ENCODE peak calls at places on chromosomes 6 and 20, in four cellular contexts. One of them, this sample, is unnamed.

GRCh38 chr6:13415276-13415675 is 72.1 kb downstream of the GFOD1 start:
- DNase-seq in T follicular helper cell: no peak
- DNase-seq in foreskin fibroblast: no peak
- DNase-seq in T-helper 2 cell: no peak
- DNase-seq in this sample: no peak

GRCh38 chr6:72824833-72825232 is 203.0 kb downstream of the KCNQ5 start:
- DNase-seq in foreskin fibroblast: peak; percentile 15
- DNase-seq in T-helper 2 cell: no peak
- DNase-seq in T follicular helper cell: no peak
- DNase-seq in this sample: no peak

GRCh38 chr6:26309731-26310142 is 55.3 kb upstream of the BTN3A2 start:
- DNase-seq in T-helper 2 cell: no peak
- DNase-seq in T follicular helper cell: no peak
- DNase-seq in foreskin fibroblast: peak; percentile 92
- DNase-seq in this sample: no peak

GRCh38 chr20:45911486-45912343 is at the start of gene PLTP:
- DNase-seq in T follicular helper cell: no peak
- DNase-seq in T-helper 2 cell: no peak
- DNase-seq in foreskin fibroblast: peak; percentile 75
- DNase-seq in this sample: no peak

GRCh38 chr6:129583864-129584263 is 126.1 kb downstream of the ARHGAP18 start:
- DNase-seq in T-helper 2 cell: no peak
- DNase-seq in T follicular helper cell: no peak
- DNase-seq in foreskin fibroblast: no peak
- DNase-seq in this sample: no peak

GRCh38 chr6:159833997-159834601 is 34.0 kb downstream of the PNLDC1 start:
- DNase-seq in foreskin fibroblast: no peak
- DNase-seq in T-helper 2 cell: no peak
- DNase-seq in T follicular helper cell: no peak
- DNase-seq in this sample: no peak

GRCh38 chr6:5529733-5530132 is 268.4 kb downstream of the FARS2 start:
- DNase-seq in T-helper 2 cell: no peak
- DNase-seq in T follicular helper cell: no peak
- DNase-seq in foreskin fibroblast: peak; percentile 45
- DNase-seq in this sample: no peak

GRCh38 chr6:53986721-53987526 is 124.3 kb upstream of the MLIP start:
- DNase-seq in foreskin fibroblast: peak; percentile 69
- DNase-seq in T follicular helper cell: no peak
- DNase-seq in T-helper 2 cell: no peak
- DNase-seq in this sample: no peak

GRCh38 chr6:21871831-21872230 is 278.3 kb downstream of the SOX4 start:
- DNase-seq in foreskin fibroblast: no peak
- DNase-seq in T-helper 2 cell: no peak
- DNase-seq in T follicular helper cell: no peak
- DNase-seq in this sample: no peak

GRCh38 chr20:21539512-21539911 is 25.6 kb upstream of the NKX2-2 start:
- DNase-seq in foreskin fibroblast: no peak
- DNase-seq in T follicular helper cell: no peak
- DNase-seq in T-helper 2 cell: no peak
- DNase-seq in this sample: no peak

GRCh38 chr20:49712918-49713778 is 530 bp downstream of the B4GALT5 start:
- DNase-seq in T-helper 2 cell: peak; percentile 12
- DNase-seq in T follicular helper cell: peak; percentile 2
- DNase-seq in foreskin fibroblast: peak; percentile 46
- DNase-seq in this sample: peak; percentile 2

GRCh38 chr6:145531032-145531431 is 204.3 kb downstream of the EPM2A start:
- DNase-seq in T follicular helper cell: no peak
- DNase-seq in T-helper 2 cell: no peak
- DNase-seq in foreskin fibroblast: no peak
- DNase-seq in this sample: no peak

GRCh38 chr20:63782051-63782471 is 42.5 kb downstream of the SLC2A4RG start:
- DNase-seq in foreskin fibroblast: no peak
- DNase-seq in T-helper 2 cell: peak; percentile 32
- DNase-seq in T follicular helper cell: peak; percentile 26
- DNase-seq in this sample: no peak

GRCh38 chr6:153140299-153140698 is 9.2 kb upstream of the RGS17 start:
- DNase-seq in T-helper 2 cell: no peak
- DNase-seq in T follicular helper cell: no peak
- DNase-seq in foreskin fibroblast: no peak
- DNase-seq in this sample: no peak

GRCh38 chr6:3750324-3751018 is 1.0 kb downstream of the PXDC1 start:
- DNase-seq in T-helper 2 cell: no peak
- DNase-seq in T follicular helper cell: no peak
- DNase-seq in foreskin fibroblast: peak; percentile 93
- DNase-seq in this sample: no peak

GRCh38 chr6:126625019-126625418 is 285.1 kb downstream of the CENPW start:
- DNase-seq in T-helper 2 cell: no peak
- DNase-seq in T follicular helper cell: no peak
- DNase-seq in foreskin fibroblast: peak; percentile 62
- DNase-seq in this sample: no peak

GRCh38 chr20:59634435-59635005 is 30.2 kb downstream of the PHACTR3 start:
- DNase-seq in foreskin fibroblast: no peak
- DNase-seq in T follicular helper cell: no peak
- DNase-seq in T-helper 2 cell: no peak
- DNase-seq in this sample: no peak

GRCh38 chr20:24693466-24694156 is 224.2 kb downstream of the SYNDIG1 start:
- DNase-seq in foreskin fibroblast: no peak
- DNase-seq in T-helper 2 cell: no peak
- DNase-seq in T follicular helper cell: no peak
- DNase-seq in this sample: no peak

GRCh38 chr6:44659676-44660170 is 272.2 kb downstream of the CDC5L start:
- DNase-seq in T follicular helper cell: no peak
- DNase-seq in T-helper 2 cell: no peak
- DNase-seq in foreskin fibroblast: no peak
- DNase-seq in this sample: no peak

GRCh38 chr6:36297511-36297910 is 27.7 kb downstream of the PNPLA1 start:
- DNase-seq in T follicular helper cell: no peak
- DNase-seq in T-helper 2 cell: no peak
- DNase-seq in foreskin fibroblast: peak; percentile 8
- DNase-seq in this sample: no peak

GRCh38 chr6:54879188-54879985 is 32.8 kb downstream of the FAM83B start:
- DNase-seq in T follicular helper cell: no peak
- DNase-seq in T-helper 2 cell: no peak
- DNase-seq in foreskin fibroblast: no peak
- DNase-seq in this sample: no peak

This sample was measured in stimulated activated CD8-positive, alpha-beta memory T cell treated with anti-CD3 and anti-CD28 coated beads, Interleukin-15, amount 100 ng/mL, for 24 hours.